ENCODE peak calls at places on chromosomes 12 and 14, in seven cellular contexts. One of them, this sample, is unnamed.

GRCh38 chr14:101705733-101706508 is 55.6 kb upstream of the PPP2R5C start:
- DNase-seq in lung: peak; percentile 59
- DNase-seq in right atrium auricular region: no peak
- DNase-seq in astrocyte: peak; percentile 10
- DNase-seq in GM10248: no peak
- DNase-seq in tibial artery: peak; percentile 76
- DNase-seq in dorsolateral prefrontal cortex: no peak
- DNase-seq in this sample: no peak

GRCh38 chr12:128449146-128449894 is 182.3 kb downstream of the TMEM132C start:
- DNase-seq in lung: no peak
- DNase-seq in tibial artery: no peak
- DNase-seq in astrocyte: no peak
- DNase-seq in right atrium auricular region: no peak
- DNase-seq in dorsolateral prefrontal cortex: no peak
- DNase-seq in GM10248: no peak
- DNase-seq in this sample: no peak

GRCh38 chr12:45685680-45686079 is 43.8 kb upstream of the ARID2 start:
- DNase-seq in lung: no peak
- DNase-seq in GM10248: no peak
- DNase-seq in dorsolateral prefrontal cortex: no peak
- DNase-seq in astrocyte: no peak
- DNase-seq in tibial artery: no peak
- DNase-seq in right atrium auricular region: no peak
- DNase-seq in this sample: no peak

GRCh38 chr14:56805992-56806737 is 4.1 kb downstream of the OTX2 start:
- DNase-seq in right atrium auricular region: no peak
- DNase-seq in lung: no peak
- DNase-seq in GM10248: no peak
- DNase-seq in tibial artery: no peak
- DNase-seq in dorsolateral prefrontal cortex: no peak
- DNase-seq in astrocyte: no peak
- DNase-seq in this sample: no peak

GRCh38 chr12:7731499-7731898 is 15.7 kb downstream of the CLEC4C start:
- DNase-seq in GM10248: no peak
- DNase-seq in tibial artery: no peak
- DNase-seq in astrocyte: no peak
- DNase-seq in dorsolateral prefrontal cortex: no peak
- DNase-seq in right atrium auricular region: no peak
- DNase-seq in lung: no peak
- DNase-seq in this sample: no peak

GRCh38 chr14:26173581-26173980 is 424.3 kb downstream of the NOVA1 start:
- DNase-seq in astrocyte: no peak
- DNase-seq in GM10248: no peak
- DNase-seq in right atrium auricular region: no peak
- DNase-seq in tibial artery: no peak
- DNase-seq in lung: no peak
- DNase-seq in dorsolateral prefrontal cortex: no peak
- DNase-seq in this sample: no peak

GRCh38 chr14:77641534-77642341 is 25.3 kb upstream of the SPTLC2 start:
- DNase-seq in right atrium auricular region: peak; percentile 82
- DNase-seq in GM10248: peak; percentile 83
- DNase-seq in tibial artery: peak; percentile 90
- DNase-seq in dorsolateral prefrontal cortex: peak; percentile 64
- DNase-seq in astrocyte: peak; percentile 18
- DNase-seq in lung: peak; percentile 70
- DNase-seq in this sample: no peak

GRCh38 chr14:44494125-44494524 is 13.0 kb downstream of the FSCB start:
- DNase-seq in right atrium auricular region: no peak
- DNase-seq in dorsolateral prefrontal cortex: no peak
- DNase-seq in lung: no peak
- DNase-seq in GM10248: no peak
- DNase-seq in astrocyte: no peak
- DNase-seq in tibial artery: no peak
- DNase-seq in this sample: no peak

GRCh38 chr12:5987573-5987972 is 42.5 kb upstream of the ANO2 start:
- DNase-seq in astrocyte: no peak
- DNase-seq in GM10248: no peak
- DNase-seq in dorsolateral prefrontal cortex: no peak
- DNase-seq in lung: no peak
- DNase-seq in right atrium auricular region: no peak
- DNase-seq in tibial artery: no peak
- DNase-seq in this sample: no peak

GRCh38 chr14:78153069-78153351 is 17.2 kb upstream of the NRXN3 start:
- DNase-seq in dorsolateral prefrontal cortex: no peak
- DNase-seq in lung: no peak
- DNase-seq in GM10248: no peak
- DNase-seq in astrocyte: peak; percentile 40
- DNase-seq in right atrium auricular region: no peak
- DNase-seq in tibial artery: no peak
- DNase-seq in this sample: no peak

GRCh38 chr12:116693259-116694227 is 44.3 kb downstream of the SPRING1 start:
- DNase-seq in astrocyte: no peak
- DNase-seq in lung: no peak
- DNase-seq in GM10248: peak; percentile 19
- DNase-seq in dorsolateral prefrontal cortex: no peak
- DNase-seq in right atrium auricular region: no peak
- DNase-seq in tibial artery: no peak
- DNase-seq in this sample: no peak

GRCh38 chr12:121087467-121088207 is 45.0 kb upstream of the P2RX7 start:
- DNase-seq in dorsolateral prefrontal cortex: no peak
- DNase-seq in right atrium auricular region: no peak
- DNase-seq in lung: no peak
- DNase-seq in tibial artery: no peak
- DNase-seq in astrocyte: no peak
- DNase-seq in GM10248: peak; percentile 44
- DNase-seq in this sample: no peak

GRCh38 chr12:25771062-25771461 is 187.4 kb upstream of the RASSF8 start:
- DNase-seq in tibial artery: no peak
- DNase-seq in GM10248: peak; percentile 15
- DNase-seq in right atrium auricular region: no peak
- DNase-seq in lung: no peak
- DNase-seq in dorsolateral prefrontal cortex: no peak
- DNase-seq in astrocyte: peak; percentile 67
- DNase-seq in this sample: no peak

GRCh38 chr14:59363545-59364226 is 101.5 kb downstream of the GPR135 start:
- DNase-seq in GM10248: no peak
- DNase-seq in lung: no peak
- DNase-seq in astrocyte: peak; percentile 40
- DNase-seq in dorsolateral prefrontal cortex: no peak
- DNase-seq in right atrium auricular region: no peak
- DNase-seq in tibial artery: no peak
- DNase-seq in this sample: no peak

GRCh38 chr12:15982471-15982870 is 71.3 kb downstream of the DERA start:
- DNase-seq in dorsolateral prefrontal cortex: no peak
- DNase-seq in GM10248: no peak
- DNase-seq in right atrium auricular region: no peak
- DNase-seq in tibial artery: no peak
- DNase-seq in astrocyte: peak; percentile 56
- DNase-seq in lung: no peak
- DNase-seq in this sample: no peak

GRCh38 chr12:94941440-94941862 is 62.0 kb downstream of the NDUFA12 start:
- DNase-seq in GM10248: no peak
- DNase-seq in dorsolateral prefrontal cortex: no peak
- DNase-seq in lung: peak; percentile 29
- DNase-seq in tibial artery: peak; percentile 67
- DNase-seq in astrocyte: peak; percentile 77
- DNase-seq in right atrium auricular region: peak; percentile 92
- DNase-seq in this sample: no peak

GRCh38 chr14:54427914-54428313 is 13.3 kb downstream of the CNIH1 start:
- DNase-seq in tibial artery: no peak
- DNase-seq in GM10248: no peak
- DNase-seq in astrocyte: no peak
- DNase-seq in right atrium auricular region: no peak
- DNase-seq in dorsolateral prefrontal cortex: no peak
- DNase-seq in lung: no peak
- DNase-seq in this sample: no peak

GRCh38 chr12:229441-230191 is 15.7 kb upstream of the SLC6A12 start:
- DNase-seq in right atrium auricular region: no peak
- DNase-seq in dorsolateral prefrontal cortex: no peak
- DNase-seq in astrocyte: no peak
- DNase-seq in lung: no peak
- DNase-seq in GM10248: no peak
- DNase-seq in tibial artery: peak; percentile 57
- DNase-seq in this sample: no peak

GRCh38 chr12:80216890-80217559 is 117.7 kb downstream of the OTOGL start:
- DNase-seq in astrocyte: peak; percentile 21
- DNase-seq in GM10248: no peak
- DNase-seq in right atrium auricular region: no peak
- DNase-seq in tibial artery: no peak
- DNase-seq in lung: no peak
- DNase-seq in dorsolateral prefrontal cortex: no peak
- DNase-seq in this sample: no peak

GRCh38 chr12:113424915-113425823 is 3.0 kb downstream of the SDSL start:
- DNase-seq in tibial artery: no peak
- DNase-seq in dorsolateral prefrontal cortex: no peak
- DNase-seq in right atrium auricular region: peak; percentile 73
- DNase-seq in lung: peak; percentile 50
- DNase-seq in astrocyte: no peak
- DNase-seq in GM10248: peak; percentile 73
- DNase-seq in this sample: peak; percentile 54

GRCh38 chr12:88993655-88994054 is 358.6 kb downstream of the DUSP6 start:
- DNase-seq in astrocyte: peak; percentile 56
- DNase-seq in GM10248: peak; percentile 8
- DNase-seq in right atrium auricular region: no peak
- DNase-seq in lung: no peak
- DNase-seq in dorsolateral prefrontal cortex: no peak
- DNase-seq in tibial artery: no peak
- DNase-seq in this sample: no peak

GRCh38 chr12:56374726-56375597 is 12.3 kb upstream of the APOF start:
- DNase-seq in astrocyte: no peak
- DNase-seq in right atrium auricular region: peak; percentile 34
- DNase-seq in tibial artery: no peak
- DNase-seq in dorsolateral prefrontal cortex: no peak
- DNase-seq in lung: no peak
- DNase-seq in GM10248: no peak
- DNase-seq in this sample: no peak

GRCh38 chr14:74505831-74506230 is 12.3 kb downstream of the ISCA2 start:
- DNase-seq in GM10248: no peak
- DNase-seq in dorsolateral prefrontal cortex: no peak
- DNase-seq in astrocyte: no peak
- DNase-seq in right atrium auricular region: no peak
- DNase-seq in tibial artery: no peak
- DNase-seq in lung: no peak
- DNase-seq in this sample: no peak

GRCh38 chr14:74763803-74764531 is 851 bp downstream of the YLPM1 start:
- DNase-seq in GM10248: peak; percentile 34
- DNase-seq in right atrium auricular region: no peak
- DNase-seq in tibial artery: peak; percentile 62
- DNase-seq in lung: no peak
- DNase-seq in dorsolateral prefrontal cortex: no peak
- DNase-seq in astrocyte: peak; percentile 18
- DNase-seq in this sample: no peak

GRCh38 chr14:91509083-91509877 is 830 bp downstream of the PPP4R3A start:
- DNase-seq in lung: peak; percentile 41
- DNase-seq in right atrium auricular region: no peak
- DNase-seq in dorsolateral prefrontal cortex: peak; percentile 47
- DNase-seq in GM10248: peak; percentile 29
- DNase-seq in tibial artery: peak; percentile 75
- DNase-seq in astrocyte: no peak
- DNase-seq in this sample: peak; percentile 26

GRCh38 chr12:123957191-123957590 is 15.4 kb downstream of the CCDC92 start:
- DNase-seq in right atrium auricular region: peak; percentile 54
- DNase-seq in lung: no peak
- DNase-seq in tibial artery: no peak
- DNase-seq in astrocyte: no peak
- DNase-seq in dorsolateral prefrontal cortex: no peak
- DNase-seq in GM10248: no peak
- DNase-seq in this sample: no peak

GRCh38 chr12:15469342-15469741 is 147.0 kb downstream of the PTPRO start:
- DNase-seq in astrocyte: no peak
- DNase-seq in right atrium auricular region: no peak
- DNase-seq in dorsolateral prefrontal cortex: no peak
- DNase-seq in lung: no peak
- DNase-seq in GM10248: no peak
- DNase-seq in tibial artery: no peak
- DNase-seq in this sample: no peak

GRCh38 chr14:61561144-61561543 is 134.2 kb upstream of the HIF1A start:
- DNase-seq in GM10248: no peak
- DNase-seq in lung: no peak
- DNase-seq in tibial artery: no peak
- DNase-seq in astrocyte: peak; percentile 61
- DNase-seq in dorsolateral prefrontal cortex: no peak
- DNase-seq in right atrium auricular region: no peak
- DNase-seq in this sample: no peak
- TF ChIP-seq CTCF in GM10248: no peak
- TF ChIP-seq CTCF in lung: no peak
- TF ChIP-seq CTCF in tibial artery: no peak
- TF ChIP-seq CTCF in astrocyte: no peak
- TF ChIP-seq CTCF in dorsolateral prefrontal cortex: no peak
- TF ChIP-seq CTCF in right atrium auricular region: no peak
- TF ChIP-seq CTCF in this sample: no peak

GRCh38 chr12:104722541-104723534 is 235.3 kb downstream of the SLC41A2 start:
- DNase-seq in lung: no peak
- DNase-seq in dorsolateral prefrontal cortex: peak; percentile 25
- DNase-seq in tibial artery: no peak
- DNase-seq in astrocyte: no peak
- DNase-seq in right atrium auricular region: no peak
- DNase-seq in GM10248: no peak
- DNase-seq in this sample: no peak
- TF ChIP-seq CTCF in lung: no peak
- TF ChIP-seq CTCF in dorsolateral prefrontal cortex: no peak
- TF ChIP-seq CTCF in tibial artery: no peak
- TF ChIP-seq CTCF in astrocyte: no peak
- TF ChIP-seq CTCF in right atrium auricular region: no peak
- TF ChIP-seq CTCF in GM10248: no peak
- TF ChIP-seq CTCF in this sample: no peak

DNA sequence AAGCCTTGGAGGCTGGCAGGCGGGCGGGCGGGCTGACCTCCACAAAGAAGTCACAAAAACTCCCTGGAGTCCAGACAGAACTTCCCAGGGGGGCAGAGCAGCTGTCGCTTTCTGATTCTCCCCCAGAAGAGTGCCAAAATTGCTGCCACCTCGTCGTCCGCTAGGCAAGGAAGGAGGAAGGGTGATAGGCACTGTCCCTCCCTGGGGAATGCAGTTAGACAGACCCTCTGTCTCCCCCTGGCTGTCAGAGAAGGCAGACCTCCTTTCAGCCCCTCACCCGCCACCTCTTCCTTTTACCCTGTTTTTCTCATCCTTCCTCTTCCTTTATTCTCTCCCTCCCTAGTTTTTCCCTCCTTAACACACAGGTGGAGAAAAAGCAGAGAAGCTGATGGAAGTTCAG is 18.7 kb downstream of the GRIN2B start:
- DNase-seq in dorsolateral prefrontal cortex: no peak
- DNase-seq in astrocyte: no peak
- DNase-seq in right atrium auricular region: no peak
- DNase-seq in GM10248: no peak
- DNase-seq in tibial artery: no peak
- DNase-seq in lung: no peak
- DNase-seq in this sample: no peak
- TF ChIP-seq CTCF in dorsolateral prefrontal cortex: peak; percentile 52
- TF ChIP-seq CTCF in astrocyte: no peak
- TF ChIP-seq CTCF in right atrium auricular region: peak; percentile 22
- TF ChIP-seq CTCF in GM10248: no peak
- TF ChIP-seq CTCF in tibial artery: no peak
- TF ChIP-seq CTCF in lung: no peak
- TF ChIP-seq CTCF in this sample: peak; percentile 66

GRCh38 chr12:9319842-9320173 is 111.6 kb upstream of the PZP start:
- DNase-seq in GM10248: no peak
- DNase-seq in right atrium auricular region: no peak
- DNase-seq in tibial artery: no peak
- DNase-seq in lung: no peak
- DNase-seq in dorsolateral prefrontal cortex: no peak
- DNase-seq in astrocyte: no peak
- DNase-seq in this sample: no peak

GRCh38 chr12:9323144-9323681 is 115.0 kb upstream of the PZP start:
- DNase-seq in GM10248: no peak
- DNase-seq in right atrium auricular region: no peak
- DNase-seq in tibial artery: no peak
- DNase-seq in dorsolateral prefrontal cortex: no peak
- DNase-seq in lung: no peak
- DNase-seq in astrocyte: no peak
- DNase-seq in this sample: no peak

GRCh38 chr12:9319044-9319841 is 111.0 kb upstream of the PZP start:
- DNase-seq in right atrium auricular region: no peak
- DNase-seq in dorsolateral prefrontal cortex: no peak
- DNase-seq in tibial artery: no peak
- DNase-seq in lung: no peak
- DNase-seq in astrocyte: no peak
- DNase-seq in GM10248: no peak
- DNase-seq in this sample: no peak
- TF ChIP-seq CTCF in right atrium auricular region: peak; percentile 39
- TF ChIP-seq CTCF in dorsolateral prefrontal cortex: no peak
- TF ChIP-seq CTCF in tibial artery: no peak
- TF ChIP-seq CTCF in lung: no peak
- TF ChIP-seq CTCF in astrocyte: no peak
- TF ChIP-seq CTCF in GM10248: no peak
- TF ChIP-seq CTCF in this sample: no peak